ENCODE peak calls at places on chromosomes 13 and 19, in eight cellular contexts. S, N, X, J, Q, D, Z and T are unnamed samples.

GRCh38 chr13:80871481-80871880 is 530.6 kb upstream of the SPRY2 start:
- DNase-seq in N (no peak), X (peak), Z (peak), S (no peak), J (no peak), Q (no peak), D (no peak), T (no peak)

GRCh38 chr13:112844411-112844810 is 124.6 kb upstream of the MCF2L start:
- DNase-seq in Z (no peak), N (no peak), X (no peak), Q (no peak), S (no peak), J (no peak), D (peak), T (no peak)

GRCh38 chr19:48698046-48698445 is 2.3 kb downstream of the FUT2 start:
- DNase-seq in S (no peak), Q (no peak), D (no peak), Z (peak), N (no peak), X (no peak), J (no peak), T (no peak)

GRCh38 chr19:45475537-45476348 is 7.9 kb downstream of the FOSB start:
- DNase-seq in Z (no peak), D (no peak), J (no peak), X (no peak), N (no peak), Q (no peak), S (no peak), T (no peak)

GRCh38 chr19:40555978-40556689 is 20.5 kb upstream of the SHKBP1 start:
- DNase-seq in X (no peak), N (no peak), J (no peak), D (no peak), Q (no peak), Z (no peak), S (no peak), T (no peak)

GRCh38 chr13:100532090-100532766 is 56.4 kb downstream of the GGACT start:
- DNase-seq in Q (no peak), S (no peak), D (no peak), J (no peak), N (no peak), X (no peak), Z (no peak), T (no peak)

GRCh38 chr19:50878851-50879250 is 5.6 kb downstream of the KLK2 start:
- DNase-seq in D (no peak), Q (no peak), Z (no peak), J (no peak), N (no peak), S (no peak), X (no peak), T (no peak)

GRCh38 chr13:77409412-77409811 is 82.5 kb upstream of the MYCBP2 start:
- DNase-seq in D (no peak), Q (no peak), X (no peak), J (no peak), N (no peak), S (no peak), Z (no peak), T (no peak)

GRCh38 chr13:100506154-100506553 is 82.4 kb downstream of the GGACT start:
- DNase-seq in X (no peak), J (no peak), D (no peak), Q (no peak), N (no peak), Z (no peak), S (no peak), T (peak)

GRCh38 chr19:3785464-3785937 is 680 bp downstream of the MATK start:
- DNase-seq in S (no peak), N (no peak), X (no peak), D (peak), Q (no peak), J (no peak), Z (no peak), T (no peak)

GRCh38 chr13:80217614-80218456 is 123.1 kb downstream of the SPRY2 start:
- DNase-seq in J (no peak), X (no peak), N (no peak), S (no peak), Q (no peak), D (no peak), Z (peak), T (no peak)

GRCh38 chr13:99367106-99367616 is 60.0 kb upstream of the GPR183 start:
- DNase-seq in S (no peak), N (no peak), J (no peak), Q (no peak), Z (no peak), D (no peak), X (no peak), T (no peak)

GRCh38 chr13:51923983-51924539 is 62.3 kb downstream of the CCDC70 start:
- DNase-seq in Q (no peak), Z (peak), J (no peak), X (peak), N (no peak), D (no peak), S (no peak), T (no peak)